ENCODE peak calls at places on chromosomes 13 and 19, in six cellular contexts. V, D, J, N, K and S are unnamed samples.

GRCh38 chr13:79780240-79780639 is 299.3 kb downstream of the NDFIP2 start:
- DNase-seq in V (no peak), D (peak; percentile 25), J (no peak), N (no peak), K (no peak), S (no peak)

GRCh38 chr19:16587031-16588023 is 15.1 kb upstream of the SLC35E1 start:
- DNase-seq in V (no peak), D (peak; percentile 84), J (no peak), N (no peak), K (no peak), S (no peak)

GRCh38 chr19:48308695-48309586 is 16.4 kb upstream of the EMP3 start:
- DNase-seq in V (peak; percentile 81), D (no peak), J (no peak), N (no peak), K (peak; percentile 71), S (no peak)

GRCh38 chr19:15652559-15653278 is 12.0 kb downstream of the CYP4F3 start:
- DNase-seq in V (no peak), D (no peak), J (no peak), N (no peak), K (no peak), S (no peak)

GRCh38 chr19:39110263-39110967 is 15.2 kb upstream of the PAK4 start:
- DNase-seq in V (peak; percentile 66), D (no peak), J (peak; percentile 41), N (peak; percentile 92), K (peak; percentile 38), S (peak; percentile 28)

GRCh38 chr19:47707135-47707925 is 5.9 kb upstream of the EHD2 start:
- DNase-seq in V (peak; percentile 89), D (peak; percentile 21), J (peak; percentile 81), N (peak; percentile 94), K (peak; percentile 71), S (peak; percentile 60)

GRCh38 chr19:47511681-47512080 is 3.2 kb downstream of the NAPA start:
- DNase-seq in V (no peak), D (no peak), J (no peak), N (no peak), K (no peak), S (no peak)

GRCh38 chr13:22018297-22019210 is 347.7 kb downstream of the FGF9 start:
- DNase-seq in V (no peak), D (no peak), J (no peak), N (no peak), K (no peak), S (no peak)

GRCh38 chr19:51698296-51698695 is 5.2 kb downstream of the SPACA6 start:
- DNase-seq in V (no peak), D (no peak), J (no peak), N (no peak), K (no peak), S (no peak)

GRCh38 chr13:31008400-31009115 is 76.1 kb downstream of the TEX26 start:
- DNase-seq in V (no peak), D (no peak), J (no peak), N (peak; percentile 17), K (no peak), S (no peak)

GRCh38 chr13:26541041-26541440 is 16.4 kb upstream of the WASF3 start:
- DNase-seq in V (no peak), D (no peak), J (no peak), N (no peak), K (no peak), S (no peak)

GRCh38 chr13:111908391-111908790 is 158.6 kb upstream of the SOX1 start:
- DNase-seq in V (no peak), D (no peak), J (no peak), N (peak; percentile 38), K (no peak), S (no peak)

GRCh38 chr13:96379967-96380366 is 290.1 kb downstream of the HS6ST3 start:
- DNase-seq in V (no peak), D (no peak), J (no peak), N (no peak), K (no peak), S (no peak)

GRCh38 chr13:109205315-109205714 is 575.9 kb downstream of the MYO16 start:
- DNase-seq in V (no peak), D (no peak), J (no peak), N (no peak), K (no peak), S (no peak)

GRCh38 chr13:31236211-31236786 is 36.5 kb downstream of the B3GLCT start:
- DNase-seq in V (peak; percentile 25), D (no peak), J (peak; percentile 15), N (no peak), K (peak; percentile 31), S (no peak)

GRCh38 chr19:11705474-11705873 is 33.3 kb downstream of the ZNF823 start:
- DNase-seq in V (no peak), D (no peak), J (no peak), N (no peak), K (no peak), S (no peak)

GRCh38 chr19:11697284-11697855 is 41.4 kb downstream of the ZNF823 start:
- DNase-seq in V (no peak), D (no peak), J (no peak), N (no peak), K (no peak), S (no peak)

GRCh38 chr19:11694533-11695439 is 44.0 kb downstream of the ZNF823 start:
- DNase-seq in V (peak; percentile 97), D (peak; percentile 72), J (peak; percentile 91), N (peak; percentile 99), K (peak; percentile 90), S (peak; percentile 95)

GRCh38 chr19:11698231-11698630 is 40.5 kb downstream of the ZNF823 start:
- DNase-seq in V (no peak), D (no peak), J (no peak), N (no peak), K (no peak), S (no peak)

DNA sequence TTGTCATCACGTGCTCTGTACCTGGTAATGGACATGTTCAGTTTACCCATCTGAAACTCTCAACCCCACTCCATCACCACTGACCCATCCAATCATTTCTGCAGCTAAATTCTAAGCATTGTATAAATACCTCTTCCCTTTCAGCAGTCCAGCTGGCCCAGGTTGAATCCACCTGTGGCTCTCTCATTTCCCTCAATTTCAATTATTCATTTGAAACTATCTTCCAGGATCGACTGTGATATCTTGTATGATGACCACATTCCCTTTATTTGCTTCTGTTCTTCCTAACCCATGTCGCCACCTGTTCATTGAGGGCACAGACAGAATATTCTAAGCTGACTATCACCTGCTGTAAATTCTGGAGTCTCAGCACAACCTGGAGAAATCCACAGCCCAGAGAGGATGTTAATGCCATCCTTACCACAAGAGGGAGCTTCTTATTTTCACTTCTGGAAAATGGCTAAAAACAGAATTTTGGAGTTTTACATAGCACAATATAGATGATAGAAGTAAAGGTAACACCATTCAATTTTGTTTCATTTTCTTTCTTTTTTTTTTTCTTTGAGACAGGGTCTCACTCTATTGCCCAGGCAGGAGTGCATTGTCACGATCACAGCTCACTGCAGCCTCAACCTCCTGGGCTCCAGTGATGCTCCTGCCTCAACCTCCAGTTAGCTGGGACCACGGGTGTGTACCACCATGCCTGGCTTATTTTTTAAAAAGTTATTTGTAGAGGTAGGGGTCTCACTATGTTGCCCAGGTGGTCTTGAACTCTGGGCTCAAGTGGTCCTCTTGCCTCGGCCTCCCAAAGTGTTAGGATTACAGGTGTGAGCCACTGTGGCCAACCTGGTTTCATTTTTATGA is 38.6 kb downstream of the ZNF823 start:
- DNase-seq in V (peak; percentile 59), D (no peak), J (peak; percentile 38), N (no peak), K (peak; percentile 33), S (no peak)
- H3K4me3 ChIP-seq in V (no peak overlapping the region), D (no peak overlapping the region), J (no peak overlapping the region), N (no peak overlapping the region), K (no peak overlapping the region), S (no peak overlapping the region)

DNA sequence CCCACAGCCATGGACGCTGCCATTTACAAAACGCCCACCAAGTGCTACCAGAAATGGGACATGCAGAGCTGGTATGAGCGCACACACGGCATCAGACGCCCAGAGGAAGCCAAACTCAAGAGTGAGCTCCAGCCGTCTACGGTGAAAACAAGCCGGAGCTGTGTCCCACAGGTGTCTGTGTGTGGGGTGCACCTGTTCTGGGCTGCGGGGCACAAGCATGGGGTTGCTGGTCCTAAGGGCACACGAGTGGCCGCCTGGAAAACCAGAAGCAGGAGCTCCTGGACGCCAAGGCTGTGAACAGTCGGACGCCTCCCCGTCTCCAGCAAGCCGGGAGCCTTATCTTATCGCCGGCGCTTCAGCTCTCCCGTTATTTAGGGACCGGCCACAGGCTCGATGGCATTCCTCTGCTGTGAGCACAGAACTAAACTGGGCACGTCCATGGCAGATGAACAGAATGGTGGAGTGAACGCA is 1.3 kb downstream of the ADPRHL1 start:
- DNase-seq in V (peak; percentile 6), D (no peak), J (no peak), N (no peak), K (no peak), S (no peak)
- TF ChIP-seq ZNF274 in V (no peak), D (no peak), J (no peak), N (no peak), K (no peak), S (no peak)

GRCh38 chr13:60329221-60329983 is 67.6 kb upstream of the TDRD3 start:
- DNase-seq in V (peak; percentile 70), D (peak; percentile 7), J (peak; percentile 18), N (peak; percentile 71), K (peak; percentile 12), S (peak; percentile 36)
- H3K9ac ChIP-seq in V (no peak overlapping the region), D (no peak overlapping the region), J (no peak overlapping the region), N (no peak overlapping the region), K (no peak overlapping the region), S (no peak overlapping the region)

GRCh38 chr13:38636756-38637155 is 50.1 kb upstream of the FREM2 start:
- DNase-seq in V (no peak), D (no peak), J (no peak), N (no peak), K (no peak), S (no peak)
- H3K4me3 ChIP-seq in V (no peak overlapping the region), D (no peak overlapping the region), J (no peak overlapping the region), N (no peak overlapping the region), K (no peak overlapping the region), S (no peak overlapping the region)

DNA sequence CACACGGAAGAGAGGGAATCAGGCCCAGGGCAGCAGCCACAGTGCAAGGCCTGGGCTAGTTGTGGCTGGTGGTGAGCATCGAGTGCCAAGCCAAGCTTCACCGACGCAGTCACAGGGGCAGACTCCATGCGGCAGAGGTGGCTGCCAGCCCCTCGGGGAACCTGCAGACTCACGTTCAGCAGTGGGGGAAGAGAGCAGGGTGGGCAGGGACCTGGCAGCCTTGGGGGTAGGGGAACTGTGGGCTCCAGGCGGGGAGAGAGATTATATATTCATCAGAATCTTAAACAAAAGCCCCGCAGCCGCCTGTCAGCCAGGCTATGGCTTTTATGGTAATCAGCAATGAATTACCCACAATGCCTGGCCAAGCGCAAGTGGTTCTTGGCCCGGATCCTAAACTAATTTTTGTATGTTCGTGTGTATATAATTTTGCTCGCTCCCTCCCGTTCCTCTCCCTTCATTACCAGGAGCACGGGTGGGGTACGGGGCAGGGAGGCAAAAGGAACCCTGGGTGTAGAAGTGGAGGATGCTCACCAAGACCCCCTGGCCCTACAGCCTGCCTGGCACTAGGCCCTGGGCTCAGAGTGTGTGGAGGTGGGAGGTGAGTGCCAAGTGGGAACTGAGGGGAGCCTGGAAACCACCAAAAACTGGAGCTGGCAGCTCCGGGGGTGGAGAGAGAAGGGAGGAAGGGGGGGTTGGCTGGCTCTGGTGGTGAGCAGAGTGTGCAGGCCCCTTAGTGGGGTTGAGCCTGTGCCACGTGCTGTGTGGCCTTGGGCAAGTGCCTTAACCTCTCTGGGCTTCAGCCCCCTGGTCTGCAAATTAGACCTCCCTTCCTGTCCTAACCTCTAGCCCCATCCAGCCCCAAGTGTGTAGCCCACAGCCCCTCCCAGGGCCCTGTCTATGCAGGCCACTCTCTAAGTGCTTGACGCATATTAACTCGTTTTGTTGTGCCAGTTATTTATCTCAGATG is 31.9 kb downstream of the PTPRS start:
- DNase-seq in V (peak; percentile 64), D (no peak), J (peak; percentile 79), N (no peak), K (no peak), S (no peak)
- TF ChIP-seq ZNF274 in V (no peak), D (no peak), J (no peak), N (no peak), K (no peak), S (no peak)

GRCh38 chr19:3041756-3042517 is 12.9 kb upstream of the TLE2 start:
- DNase-seq in V (no peak), D (no peak), J (no peak), N (peak; percentile 58), K (no peak), S (no peak)
- H3K9ac ChIP-seq in V (peak overlapping the region; percentile 53), D (no peak overlapping the region), J (no peak overlapping the region), N (no peak overlapping the region), K (no peak overlapping the region), S (peak overlapping the region; percentile 61)